ENCODE peak calls at places on chromosomes 5 and 9, in six cellular contexts. N, X, O, M, T and C are unnamed samples.

GRCh38 chr5:159316519-159317383 is 13.5 kb downstream of the IL12B start:
- DNase-seq in N (peak), X (no peak), O (peak), M (peak), T (no peak), C (peak)

GRCh38 chr5:83125560-83125959 is 48.2 kb downstream of the XRCC4 start:
- DNase-seq in N (no peak), X (no peak), O (no peak), M (no peak), T (no peak), C (no peak)

GRCh38 chr9:108746864-108747263 is 108.9 kb downstream of the ACTL7B start:
- DNase-seq in N (peak), X (no peak), O (no peak), M (no peak), T (no peak), C (peak)

GRCh38 chr5:161064800-161065199 is 212.8 kb upstream of the ATP10B start:
- DNase-seq in N (no peak), X (no peak), O (no peak), M (peak), T (no peak), C (no peak)

GRCh38 chr5:66744040-66744439 is 147.8 kb downstream of the MAST4 start:
- DNase-seq in N (peak), X (no peak), O (no peak), M (no peak), T (no peak), C (peak)

GRCh38 chr9:69036319-69036718 is 767 bp downstream of the FXN start:
- DNase-seq in N (no peak), X (no peak), O (peak), M (peak), T (no peak), C (peak)

GRCh38 chr5:122844916-122845252 is 529 bp upstream of the SNX24 start:
- DNase-seq in N (no peak), X (no peak), O (no peak), M (peak), T (no peak), C (no peak)

GRCh38 chr9:21413089-21414023 is 4.4 kb downstream of the IFNA8 start:
- DNase-seq in N (no peak), X (no peak), O (no peak), M (no peak), T (no peak), C (no peak)

GRCh38 chr9:136683173-136683745 is 4.0 kb downstream of the AGPAT2 start:
- DNase-seq in N (no peak), X (no peak), O (no peak), M (no peak), T (no peak), C (no peak)

GRCh38 chr5:94028001-94028400 is 286.6 kb upstream of the POU5F2 start:
- DNase-seq in N (no peak), X (no peak), O (no peak), M (no peak), T (no peak), C (no peak)

GRCh38 chr5:35228304-35228703 is 2.0 kb downstream of the PRLR start:
- DNase-seq in N (no peak), X (no peak), O (no peak), M (no peak), T (no peak), C (no peak)

GRCh38 chr9:121574771-121575519 is 75.3 kb upstream of the GGTA1 start:
- DNase-seq in N (no peak), X (no peak), O (no peak), M (peak), T (no peak), C (no peak)

GRCh38 chr5:55868846-55869245 is 17.7 kb downstream of the IL31RA start:
- DNase-seq in N (peak), X (peak), O (no peak), M (no peak), T (peak), C (peak)

GRCh38 chr5:74382864-74383618 is 257.5 kb downstream of the ENC1 start:
- DNase-seq in N (peak), X (peak), O (peak), M (no peak), T (no peak), C (peak)

GRCh38 chr9:89563511-89564256 is 41.1 kb upstream of the GADD45G start:
- DNase-seq in N (no peak), X (no peak), O (no peak), M (no peak), T (no peak), C (no peak)

GRCh38 chr9:116574027-116574679 is 113.0 kb upstream of the TRIM32 start:
- DNase-seq in N (peak), X (no peak), O (no peak), M (no peak), T (no peak), C (no peak)

GRCh38 chr5:93428868-93429267 is 152.2 kb downstream of the NR2F1-AS1 start:
- DNase-seq in N (peak), X (no peak), O (no peak), M (no peak), T (no peak), C (no peak)

GRCh38 chr9:15430920-15431844 is 8.5 kb downstream of the SNAPC3 start:
- DNase-seq in N (no peak), X (no peak), O (no peak), M (peak), T (no peak), C (no peak)

GRCh38 chr9:113712053-113712452 is 164.1 kb upstream of the ZNF618 start:
- DNase-seq in N (peak), X (no peak), O (no peak), M (no peak), T (no peak), C (peak)

GRCh38 chr9:130997925-130998595 is 10.9 kb upstream of the LAMC3 start:
- DNase-seq in N (peak), X (no peak), O (no peak), M (peak), T (no peak), C (peak)

GRCh38 chr9:71760901-71761300 is 7.4 kb downstream of the CEMIP2 start:
- DNase-seq in N (no peak), X (no peak), O (no peak), M (peak), T (no peak), C (no peak)

GRCh38 chr5:142360051-142360498 is 35.3 kb upstream of the SPRY4 start:
- DNase-seq in N (no peak), X (no peak), O (no peak), M (no peak), T (no peak), C (no peak)

GRCh38 chr5:65907138-65907537 is 19.2 kb upstream of the ERBIN start:
- DNase-seq in N (no peak), X (no peak), O (no peak), M (no peak), T (no peak), C (no peak)

GRCh38 chr5:88680253-88681132 is 202.5 kb downstream of the MEF2C start:
- DNase-seq in N (peak), X (no peak), O (peak), M (peak), T (no peak), C (no peak)

GRCh38 chr5:64505769-64506566 is at the start of gene RGS7BP:
- DNase-seq in N (peak), X (no peak), O (peak), M (peak), T (no peak), C (peak)

GRCh38 chr5:144121577-144121976 is 48.9 kb downstream of the YIPF5 start:
- DNase-seq in N (peak), X (no peak), O (no peak), M (no peak), T (no peak), C (peak)

GRCh38 chr5:173762045-173762444 is 126.1 kb upstream of the CPEB4 start:
- DNase-seq in N (no peak), X (no peak), O (no peak), M (no peak), T (no peak), C (no peak)

GRCh38 chr9:11443631-11444030 is 830.8 kb upstream of the PTPRD start:
- DNase-seq in N (no peak), X (no peak), O (no peak), M (no peak), T (no peak), C (no peak)

GRCh38 chr5:68529581-68529980 is 314.0 kb downstream of the PIK3R1 start:
- DNase-seq in N (peak), X (no peak), O (no peak), M (no peak), T (no peak), C (peak)

GRCh38 chr9:131217321-131218031 is 58.8 kb downstream of the FAM78A start:
- DNase-seq in N (no peak), X (no peak), O (no peak), M (no peak), T (no peak), C (no peak)

GRCh38 chr5:169801324-169801777 is 164.3 kb downstream of the DOCK2 start:
- DNase-seq in N (peak), X (no peak), O (no peak), M (no peak), T (no peak), C (peak)

GRCh38 chr5:9483251-9483650 is 62.6 kb downstream of the SEMA5A start:
- DNase-seq in N (no peak), X (no peak), O (no peak), M (no peak), T (no peak), C (no peak)

GRCh38 chr5:170941788-170942187 is 80.0 kb downstream of the RANBP17 start:
- DNase-seq in N (no peak), X (no peak), O (no peak), M (no peak), T (no peak), C (no peak)

GRCh38 chr9:70566743-70567142 is 152.3 kb upstream of the KLF9 start:
- DNase-seq in N (no peak), X (no peak), O (no peak), M (peak), T (no peak), C (no peak)

GRCh38 chr9:108516391-108516790 is 339.4 kb downstream of the ACTL7B start:
- DNase-seq in N (no peak), X (no peak), O (no peak), M (no peak), T (no peak), C (no peak)

GRCh38 chr5:72167790-72168189 is 60.5 kb downstream of the MAP1B start:
- DNase-seq in N (peak), X (no peak), O (peak), M (no peak), T (no peak), C (peak)

GRCh38 chr9:36163049-36163839 is 5.9 kb upstream of the CCIN start:
- DNase-seq in N (peak), X (no peak), O (peak), M (peak), T (no peak), C (peak)
- H3K4me3 ChIP-seq in N (no peak), X (no peak), O (no peak), M (no peak), T (no peak), C (no peak)

GRCh38 chr9:128684325-128685021 is 4.5 kb upstream of the SET start:
- DNase-seq in N (peak), X (no peak), O (peak), M (peak), T (peak), C (peak)

GRCh38 chr9:128685636-128686489 is 3.2 kb upstream of the SET start:
- DNase-seq in N (no peak), X (no peak), O (no peak), M (peak), T (no peak), C (no peak)

GRCh38 chr9:128683340-128684064 is 5.5 kb upstream of the SET start:
- DNase-seq in N (peak), X (no peak), O (peak), M (peak), T (peak), C (peak)

GRCh38 chr9:128684065-128684324 is 5.0 kb upstream of the SET start:
- DNase-seq in N (no peak), X (no peak), O (no peak), M (no peak), T (no peak), C (no peak)

GRCh38 chr9:128685022-128685332 is 4.0 kb upstream of the SET start:
- DNase-seq in N (no peak), X (no peak), O (no peak), M (no peak), T (no peak), C (no peak)
- H3K4me3 ChIP-seq in N (peak), X (peak), O (no peak), M (peak), T (peak), C (no peak)

GRCh38 chr9:133275105-133276000 is at the start of gene ABO:
- DNase-seq in N (no peak), X (no peak), O (peak), M (peak), T (no peak), C (no peak)

GRCh38 chr9:133273819-133274218 is 1.2 kb downstream of the ABO start:
- DNase-seq in N (no peak), X (no peak), O (no peak), M (no peak), T (no peak), C (no peak)

GRCh38 chr9:133273098-133273497 is 1.9 kb downstream of the ABO start:
- DNase-seq in N (no peak), X (no peak), O (no peak), M (no peak), T (no peak), C (no peak)

GRCh38 chr9:133276001-133276884 is 1.2 kb upstream of the ABO start:
- DNase-seq in N (no peak), X (no peak), O (no peak), M (no peak), T (no peak), C (no peak)

DNA sequence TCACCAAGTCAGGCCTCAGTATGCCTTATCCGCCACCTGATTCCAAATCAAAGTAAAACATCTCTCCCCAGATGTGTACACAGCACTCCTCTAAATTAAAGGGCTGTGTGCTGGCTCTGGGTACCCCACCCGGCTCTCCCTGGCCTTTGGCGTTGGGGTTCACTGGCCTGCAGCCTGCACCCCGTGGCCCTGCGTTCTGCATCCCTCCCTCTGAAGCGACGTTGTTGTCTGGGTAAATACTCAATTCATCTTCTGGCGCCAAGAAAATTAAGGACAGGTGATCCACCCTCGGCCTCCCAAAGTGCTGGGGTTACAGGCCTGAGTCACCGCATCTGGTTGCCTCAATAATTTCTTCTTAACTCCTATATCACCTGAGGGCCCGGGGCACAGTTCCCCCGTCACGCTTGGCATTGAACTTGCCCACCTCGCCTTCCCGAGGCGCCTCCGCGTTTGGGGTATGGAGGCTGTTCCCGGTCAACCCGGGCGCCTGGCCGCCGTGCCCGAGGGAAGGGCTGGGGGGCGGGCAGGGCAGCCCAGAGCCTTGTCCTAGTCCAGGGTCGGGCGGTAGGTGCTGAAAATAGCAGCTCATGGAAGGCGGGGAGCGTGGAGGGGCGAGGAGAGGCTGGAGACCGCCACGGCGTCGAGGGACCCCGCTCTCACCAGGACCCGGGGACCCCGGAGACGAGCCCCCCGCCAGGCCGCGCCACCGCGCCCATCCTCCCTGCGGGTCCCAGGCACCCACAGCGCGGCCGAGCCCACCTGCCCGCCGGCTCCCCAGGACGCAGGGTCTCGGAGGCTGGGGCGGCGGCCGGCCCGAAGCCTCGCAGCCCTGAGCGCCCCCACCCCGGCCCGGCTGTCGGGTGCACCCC is 531 bp downstream of the ABO start:
- DNase-seq in N (no peak), X (no peak), O (no peak), M (peak), T (no peak), C (no peak)
- H3K4me3 ChIP-seq in N (no peak), X (peak), O (peak), M (peak), T (no peak), C (no peak)

GRCh38 chr5:154479160-154479943 is 1.3 kb upstream of the HAND1 start:
- DNase-seq in N (no peak), X (no peak), O (no peak), M (peak), T (no peak), C (no peak)
- H3K4me3 ChIP-seq in N (no peak), X (no peak), O (no peak), M (peak), T (no peak), C (no peak)

DNA sequence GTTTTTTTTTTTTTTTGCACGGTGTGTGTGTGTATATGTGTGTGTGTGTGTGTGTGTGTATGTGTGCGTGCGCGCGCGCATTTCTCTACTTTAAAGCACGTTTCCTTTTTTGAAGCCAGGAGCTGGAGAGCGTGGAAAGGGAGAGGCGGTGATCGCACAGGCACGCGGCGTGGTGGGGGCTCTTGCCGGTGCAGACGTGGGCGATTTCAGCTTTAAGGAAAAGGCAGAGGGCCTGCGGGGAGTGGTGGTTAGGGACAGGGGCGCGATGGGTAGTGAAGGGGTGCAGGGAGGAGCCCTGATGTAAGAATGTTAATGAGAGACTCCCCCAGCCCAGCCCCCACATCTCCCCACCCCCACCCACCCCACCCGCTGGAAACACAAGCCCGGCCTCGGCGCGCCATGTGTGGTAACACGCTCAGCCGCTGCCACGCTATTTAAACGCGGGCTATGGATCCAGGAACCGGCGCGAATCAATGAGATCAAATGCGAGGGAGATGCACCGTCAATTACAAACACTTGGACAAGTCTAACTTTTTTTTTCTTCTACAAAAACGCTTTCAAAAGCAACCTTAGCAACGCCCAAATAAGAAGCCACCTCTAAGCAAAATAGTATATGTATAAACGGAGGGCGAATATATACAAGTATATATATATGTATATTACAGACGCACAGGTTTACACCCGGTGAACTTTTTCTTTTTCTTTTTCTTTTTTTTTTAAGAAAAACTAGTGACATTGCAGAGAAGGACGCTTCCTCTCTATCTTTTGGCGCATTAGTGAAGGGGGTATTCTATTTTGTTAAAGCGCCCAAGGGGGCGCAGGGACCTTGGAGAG is at the start of gene NPR3:
- DNase-seq in N (peak), X (no peak), O (no peak), M (peak), T (no peak), C (peak)
- H3K4me3 ChIP-seq in N (peak), X (peak), O (peak), M (peak), T (peak), C (peak)

DNA sequence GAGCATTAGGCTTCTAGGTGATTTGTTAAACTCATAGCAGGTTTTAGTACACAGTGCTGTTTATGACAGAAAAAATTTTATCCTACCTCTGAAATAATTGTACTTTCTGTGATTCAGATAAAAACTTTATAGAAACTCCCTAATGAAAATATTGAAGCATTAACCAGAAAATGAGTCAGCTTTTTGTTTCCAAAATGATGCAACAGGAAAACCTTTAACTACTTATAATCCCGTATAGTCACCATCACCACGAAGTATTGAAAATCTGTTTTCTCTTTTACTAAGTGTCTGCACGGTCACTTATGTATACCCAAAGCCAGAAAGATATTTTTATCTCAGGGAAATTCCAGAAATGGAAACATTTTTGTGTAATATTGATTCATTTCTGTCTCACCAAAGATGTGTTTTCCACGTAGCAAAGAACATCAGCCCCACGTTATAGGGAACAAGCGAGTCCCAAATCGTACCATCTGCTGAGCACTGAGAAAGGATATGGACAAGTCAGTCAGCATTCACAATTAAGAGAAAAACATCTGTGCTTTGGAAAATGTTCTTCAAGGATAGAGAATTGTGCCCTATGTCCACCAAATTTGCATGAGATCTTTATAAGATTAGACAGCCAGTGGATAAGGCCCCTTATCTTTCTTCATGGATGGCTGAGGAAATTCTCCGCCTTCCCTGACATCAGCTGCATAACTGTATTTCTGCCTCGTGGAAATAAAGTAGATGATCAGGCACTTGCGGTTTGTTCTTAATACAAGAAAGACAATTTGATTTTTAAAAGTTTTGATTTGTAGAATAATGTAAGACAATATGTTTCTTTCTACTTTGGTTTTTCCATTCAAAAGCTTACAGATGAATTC is 41.9 kb downstream of the TNFAIP8 start:
- DNase-seq in N (peak), X (no peak), O (no peak), M (no peak), T (no peak), C (peak)
- H3K4me3 ChIP-seq in N (peak), X (peak), O (no peak), M (no peak), T (no peak), C (peak)